ENCODE peak calls at places on chromosomes 5 and 9, in four cellular contexts. W, L, S and K are unnamed samples.

GRCh38 chr5:150321784-150322183 is 19.1 kb upstream of the ARSI start:
- DNase-seq in W (no peak), L (no peak), S (no peak), K (peak)

GRCh38 chr9:134375011-134375390 is 48.7 kb downstream of the RXRA start:
- DNase-seq in W (no peak), L (no peak), S (no peak), K (peak)

GRCh38 chr9:91948061-91948422 is 2.0 kb downstream of the ROR2 start:
- DNase-seq in W (peak), L (no peak), S (peak), K (no peak)

GRCh38 chr9:136765041-136765440 is 723 bp upstream of the LCN15 start:
- DNase-seq in W (no peak), L (no peak), S (no peak), K (no peak)

GRCh38 chr9:12738296-12738695 is 36.5 kb upstream of the LURAP1L start:
- DNase-seq in W (no peak), L (no peak), S (no peak), K (no peak)

GRCh38 chr5:124655943-124656459 is 90.4 kb downstream of the ZNF608 start:
- DNase-seq in W (no peak), L (no peak), S (peak), K (peak)

GRCh38 chr9:121636411-121636865 is 15.0 kb upstream of the DAB2IP start:
- DNase-seq in W (no peak), L (no peak), S (peak), K (no peak)

GRCh38 chr9:5095795-5096194 is 89.6 kb downstream of the INSL6 start:
- DNase-seq in W (no peak), L (no peak), S (no peak), K (no peak)

GRCh38 chr5:126542441-126542840 is 52.6 kb downstream of the ALDH7A1 start:
- DNase-seq in W (no peak), L (peak), S (no peak), K (no peak)

GRCh38 chr9:134240371-134240770 is 76.0 kb upstream of the RNU6ATAC start:
- DNase-seq in W (no peak), L (no peak), S (no peak), K (no peak)

GRCh38 chr5:43155394-43156096 is 34.8 kb downstream of the ZNF131 start:
- DNase-seq in W (no peak), L (no peak), S (no peak), K (no peak)

GRCh38 chr9:97419315-97419867 is 7.5 kb downstream of the TDRD7 start:
- DNase-seq in W (no peak), L (no peak), S (peak), K (peak)

GRCh38 chr5:55993013-55993412 is 1.8 kb downstream of the IL6ST start:
- DNase-seq in W (no peak), L (no peak), S (peak), K (no peak)

GRCh38 chr5:141779642-141780041 is 97.6 kb upstream of the ARAP3 start:
- DNase-seq in W (no peak), L (no peak), S (peak), K (no peak)

GRCh38 chr9:91117474-91117891 is 244.2 kb downstream of the AUH start:
- DNase-seq in W (no peak), L (no peak), S (no peak), K (no peak)

GRCh38 chr5:123344819-123345426 is 78.3 kb downstream of the CEP120 start:
- DNase-seq in W (peak), L (no peak), S (peak), K (peak)

GRCh38 chr9:116480700-116481099 is 206.4 kb upstream of the TRIM32 start:
- DNase-seq in W (no peak), L (peak), S (no peak), K (no peak)

GRCh38 chr5:54792611-54793404 is 192.6 kb downstream of the ESM1 start:
- DNase-seq in W (no peak), L (no peak), S (peak), K (no peak)

GRCh38 chr9:96782241-96782640 is 4.4 kb upstream of the ZNF510 start:
- DNase-seq in W (no peak), L (no peak), S (no peak), K (no peak)

GRCh38 chr9:133742251-133742650 is 4.1 kb upstream of the SARDH start:
- DNase-seq in W (no peak), L (no peak), S (no peak), K (no peak)

GRCh38 chr9:30796806-30797205 is 1587.6 kb upstream of the ACO1 start:
- DNase-seq in W (no peak), L (no peak), S (no peak), K (no peak)

GRCh38 chr9:125942111-125942510 is 194.9 kb downstream of the PBX3 start:
- DNase-seq in W (no peak), L (no peak), S (no peak), K (no peak)

GRCh38 chr5:170693701-170694100 is 89.8 kb upstream of the GABRP start:
- DNase-seq in W (no peak), L (no peak), S (no peak), K (no peak)

GRCh38 chr5:113425909-113426308 is 8.9 kb downstream of the TSSK1B start:
- DNase-seq in W (no peak), L (no peak), S (no peak), K (peak)

GRCh38 chr9:6758418-6759113 is 793 bp downstream of the KDM4C start:
- DNase-seq in W (peak), L (peak), S (peak), K (no peak)

GRCh38 chr9:133690111-133690561 is 48.0 kb downstream of the SARDH start:
- DNase-seq in W (no peak), L (no peak), S (peak), K (peak)

GRCh38 chr5:6937675-6938074 is 224.4 kb downstream of the TENT4A start:
- DNase-seq in W (no peak), L (no peak), S (no peak), K (no peak)

GRCh38 chr5:98880151-98880550 is 48.7 kb downstream of the CHD1 start:
- DNase-seq in W (no peak), L (no peak), S (no peak), K (peak)

GRCh38 chr9:109474944-109475343 is 23.2 kb downstream of the PTPN3 start:
- DNase-seq in W (no peak), L (no peak), S (no peak), K (no peak)

GRCh38 chr5:139742173-139742903 is 53.3 kb upstream of the PSD2 start:
- DNase-seq in W (no peak), L (no peak), S (no peak), K (no peak)

GRCh38 chr5:13029211-13029610 is 915.3 kb downstream of the DNAH5 start:
- DNase-seq in W (no peak), L (no peak), S (no peak), K (no peak)

GRCh38 chr9:127877566-127877998 is at the start of gene AK1:
- DNase-seq in W (peak), L (peak), S (peak), K (peak)
- H3K23ac ChIP-seq in W (peak), L (no peak), S (peak), K (no peak)

GRCh38 chr5:73745806-73746205 is 119.8 kb downstream of the ARHGEF28 start:
- DNase-seq in W (no peak), L (no peak), S (no peak), K (no peak)
- H4K8ac ChIP-seq in W (no peak), L (no peak), S (no peak), K (no peak)

DNA sequence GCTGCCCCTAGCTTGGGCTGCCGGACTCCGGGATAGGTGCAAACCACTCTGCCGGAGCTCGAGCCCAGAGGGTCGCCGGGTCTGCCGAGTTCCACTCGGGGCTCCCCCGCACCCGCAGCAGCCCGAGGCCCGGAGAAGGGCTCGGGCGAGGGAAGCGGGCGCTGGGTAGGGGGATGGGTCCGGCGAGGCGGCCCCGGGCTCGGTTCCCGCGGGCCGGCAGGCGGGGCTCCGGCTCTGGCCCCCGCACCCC is 515 bp downstream of the RICTOR start:
- DNase-seq in W (peak), L (no peak), S (no peak), K (no peak)
- H3K23ac ChIP-seq in W (peak), L (no peak), S (peak), K (no peak)

GRCh38 chr9:33445941-33446506 is 1.4 kb downstream of the AQP3 start:
- DNase-seq in W (no peak), L (no peak), S (no peak), K (no peak)

GRCh38 chr9:33448159-33448511 is 742 bp upstream of the AQP3 start:
- DNase-seq in W (no peak), L (no peak), S (no peak), K (no peak)

GRCh38 chr9:33449715-33450114 is 2.3 kb upstream of the AQP3 start:
- DNase-seq in W (no peak), L (no peak), S (no peak), K (no peak)

GRCh38 chr9:33446507-33447403 is 638 bp downstream of the AQP3 start:
- DNase-seq in W (no peak), L (no peak), S (peak), K (peak)

DNA sequence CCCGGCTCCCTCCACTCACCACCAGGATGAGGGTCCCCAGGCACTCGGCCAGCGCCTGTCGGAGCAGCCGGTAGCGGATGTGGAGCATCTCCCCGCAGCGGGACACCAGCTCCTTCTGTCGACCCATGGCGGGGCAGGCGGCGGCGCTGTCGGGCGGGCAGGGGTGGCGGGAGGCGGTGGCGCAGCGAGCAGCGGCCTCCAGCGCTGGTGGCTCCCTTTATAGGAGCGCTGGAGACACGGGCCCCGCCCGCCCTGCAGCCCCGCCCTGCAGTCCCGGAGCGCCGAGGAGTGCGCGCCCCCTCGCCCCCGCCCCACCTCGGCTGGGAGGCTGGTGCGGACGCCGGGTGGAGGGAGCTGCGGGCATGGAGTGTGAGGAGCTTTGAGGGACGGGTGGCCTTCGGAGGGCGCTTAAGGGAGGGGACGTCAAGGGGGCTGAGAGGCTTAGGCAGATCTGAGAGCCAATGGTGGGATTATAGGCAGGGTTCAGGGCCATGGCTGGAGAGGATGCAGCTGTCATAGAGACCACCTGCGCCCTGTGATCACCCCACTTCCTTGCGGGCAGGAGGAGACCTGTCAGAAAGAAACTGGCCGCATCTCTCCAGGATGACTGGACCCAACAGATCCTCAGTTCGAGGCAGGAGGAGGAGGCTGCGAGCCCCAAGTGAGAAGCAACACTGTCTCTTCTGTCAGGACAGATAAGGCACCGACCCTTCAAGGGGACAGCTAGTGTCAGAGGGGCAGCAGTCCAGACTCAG is at the start of gene AQP3:
- DNase-seq in W (peak), L (peak), S (no peak), K (peak)
- H4K8ac ChIP-seq in W (no peak), L (no peak), S (peak), K (no peak)

DNA sequence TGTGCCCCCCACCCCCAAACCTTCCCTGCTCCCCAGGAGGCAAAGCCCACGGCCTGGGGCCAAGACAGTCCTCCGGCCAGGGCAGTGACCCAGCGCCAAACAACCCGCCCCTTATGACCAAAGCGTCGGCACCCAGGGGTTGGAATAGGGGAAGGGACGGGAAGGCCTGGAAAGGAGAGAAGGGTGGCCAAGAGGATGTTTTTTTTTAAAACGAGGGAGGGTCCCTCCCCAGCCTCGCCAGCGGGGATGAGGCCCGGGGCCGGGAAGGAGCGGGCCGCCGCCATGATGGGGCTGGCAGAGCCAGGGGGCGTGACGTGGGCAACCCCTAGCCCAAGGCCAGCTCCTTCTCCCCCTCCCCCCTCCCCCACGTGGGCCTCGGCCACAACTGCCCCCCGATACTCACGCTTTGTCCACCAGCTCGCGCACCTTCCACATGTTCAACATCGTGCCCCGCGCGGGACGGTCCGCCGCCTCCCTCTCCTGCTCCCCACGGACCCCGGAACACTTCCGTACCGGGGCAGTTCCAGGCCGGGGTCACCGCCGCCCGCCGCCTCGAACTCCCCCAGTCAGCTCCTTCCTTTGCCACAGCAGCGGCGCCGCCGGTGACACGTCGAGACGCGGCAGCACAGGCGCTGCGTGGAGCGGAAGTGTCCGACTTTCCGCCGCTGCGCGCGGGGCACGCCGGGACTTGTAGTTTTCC is at the start of gene CLINT1:
- DNase-seq in W (peak), L (peak), S (peak), K (peak)
- H3K23ac ChIP-seq in W (peak), L (no peak), S (peak), K (no peak)

GRCh38 chr9:127611796-127612790 is at the start of gene STXBP1:
- DNase-seq in W (peak), L (peak), S (peak), K (peak)

GRCh38 chr9:127612993-127613954 is 1.2 kb downstream of the STXBP1 start:
- DNase-seq in W (no peak), L (peak), S (peak), K (peak)

GRCh38 chr9:127606043-127606442 is 6.0 kb upstream of the STXBP1 start:
- DNase-seq in W (no peak), L (no peak), S (no peak), K (no peak)

GRCh38 chr9:127603226-127603625 is 8.9 kb upstream of the STXBP1 start:
- DNase-seq in W (no peak), L (no peak), S (no peak), K (no peak)

DNA sequence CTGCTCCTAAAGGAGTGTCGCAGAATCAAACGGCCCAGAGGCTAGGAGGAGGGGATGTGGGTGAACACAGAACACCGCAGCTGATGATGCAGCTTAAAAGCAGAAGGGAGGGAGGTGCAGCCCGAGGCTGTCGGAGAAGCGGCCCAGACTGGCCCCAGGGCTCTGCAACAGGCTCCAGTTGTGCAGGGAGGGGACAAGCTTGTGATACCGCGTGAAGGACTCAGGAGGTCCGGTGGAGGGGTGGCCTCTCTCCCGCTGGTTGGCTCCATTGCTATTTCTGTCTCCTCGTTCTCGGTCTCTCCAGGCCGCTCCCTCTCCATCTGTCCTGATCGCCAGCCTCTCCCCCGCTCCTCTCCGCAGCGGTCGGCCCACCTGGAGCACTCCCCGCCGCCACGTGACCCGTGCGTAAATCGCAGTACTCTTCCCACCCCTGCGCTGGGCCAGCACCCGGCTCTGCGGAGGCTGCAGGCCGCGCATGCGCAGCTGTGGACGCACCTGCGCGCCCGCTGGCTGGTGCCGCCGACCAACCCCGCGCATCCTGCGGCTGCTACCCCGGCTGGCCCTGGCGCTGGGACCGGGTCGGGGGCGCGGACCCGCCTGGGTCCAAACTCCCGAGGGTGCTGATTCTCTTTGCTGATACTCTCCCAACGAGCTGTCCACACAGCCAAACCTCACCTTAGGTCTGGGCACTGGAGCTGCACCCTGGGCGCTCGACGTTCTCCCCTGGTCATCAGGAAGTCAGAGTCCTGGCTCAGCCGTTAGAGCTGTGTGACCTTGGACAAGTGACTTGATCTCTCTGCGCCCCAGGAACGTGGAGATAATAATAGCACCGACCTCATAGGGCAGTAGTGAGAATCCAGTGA is 3.7 kb upstream of the STXBP1 start:
- DNase-seq in W (peak), L (peak), S (peak), K (peak)
- H4K8ac ChIP-seq in W (no peak), L (peak), S (no peak), K (peak)

DNA sequence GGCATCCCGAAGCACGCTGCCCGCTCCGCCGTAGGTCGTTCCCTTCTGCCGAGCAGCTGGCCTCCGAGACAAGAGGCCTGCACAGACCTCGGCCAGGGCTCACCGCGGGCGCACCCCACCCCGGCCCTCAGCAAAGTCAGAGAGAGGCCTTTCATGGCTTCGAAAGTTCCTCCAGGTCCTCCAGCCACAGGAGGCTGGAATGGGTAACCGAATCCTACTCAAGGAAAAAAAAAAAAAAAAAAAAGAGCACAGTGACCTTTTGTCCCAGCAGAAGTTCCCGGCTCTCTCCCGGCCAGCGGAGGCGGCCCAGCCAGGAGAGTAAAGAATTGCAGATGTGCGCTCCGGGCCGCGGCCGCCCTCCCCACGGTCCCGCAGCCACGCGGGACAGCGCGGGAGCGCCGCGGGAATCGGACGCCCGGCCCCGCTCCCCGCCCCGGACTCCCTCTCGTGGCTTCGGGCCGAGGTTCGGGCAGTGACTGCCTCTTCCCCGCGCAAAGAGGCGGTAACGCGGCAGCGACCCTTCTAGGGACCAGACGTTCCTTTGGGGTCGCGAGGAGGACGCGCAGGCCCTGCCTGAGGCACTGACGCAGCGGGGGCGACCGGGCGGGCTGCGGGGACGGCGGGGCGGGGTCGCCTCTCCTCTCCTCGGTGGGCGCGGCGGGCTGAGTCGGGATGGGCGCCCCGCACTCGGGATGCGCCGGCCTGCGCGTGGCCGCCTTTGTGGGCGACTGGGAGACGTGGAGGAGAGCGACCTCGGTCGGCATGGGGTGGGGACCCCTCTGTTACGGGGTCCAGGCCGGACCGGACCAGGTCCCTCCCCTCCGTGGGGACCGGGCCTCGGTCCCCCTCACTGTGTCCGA is 790 bp downstream of the GFPT2 start:
- DNase-seq in W (peak), L (peak), S (no peak), K (peak)
- H3K23ac ChIP-seq in W (peak), L (no peak), S (peak), K (no peak)